ENCODE peak calls at places on chromosomes 5 and 9, in five cellular contexts. One of them, this sample, is unnamed.

GRCh38 chr9:134215709-134216448 is 51.5 kb upstream of the RNU6ATAC start:
- DNase-seq in heart left ventricle: no peak
- DNase-seq in osteoblast: peak; percentile 77
- DNase-seq in choroid plexus epithelial cell: peak; percentile 52
- DNase-seq in GM23338: no peak
- DNase-seq in this sample: peak; percentile 43

GRCh38 chr9:4600363-4600762 is 61.7 kb upstream of the PLPP6 start:
- DNase-seq in heart left ventricle: no peak
- DNase-seq in osteoblast: no peak
- DNase-seq in choroid plexus epithelial cell: no peak
- DNase-seq in GM23338: no peak
- DNase-seq in this sample: no peak

GRCh38 chr9:124684140-124684539 is 87.0 kb downstream of the NR6A1 start:
- DNase-seq in heart left ventricle: no peak
- DNase-seq in osteoblast: no peak
- DNase-seq in choroid plexus epithelial cell: no peak
- DNase-seq in GM23338: no peak
- DNase-seq in this sample: no peak

GRCh38 chr5:67648201-67648671 is 451.6 kb upstream of the CD180 start:
- DNase-seq in heart left ventricle: peak; percentile 83
- DNase-seq in osteoblast: no peak
- DNase-seq in choroid plexus epithelial cell: peak; percentile 94
- DNase-seq in GM23338: no peak
- DNase-seq in this sample: peak; percentile 82

GRCh38 chr9:115444941-115445340 is 327.0 kb upstream of the TNC start:
- DNase-seq in heart left ventricle: no peak
- DNase-seq in osteoblast: no peak
- DNase-seq in choroid plexus epithelial cell: no peak
- DNase-seq in GM23338: no peak
- DNase-seq in this sample: no peak

GRCh38 chr9:134413890-134414731 is 87.9 kb downstream of the RXRA start:
- DNase-seq in heart left ventricle: peak; percentile 71
- DNase-seq in osteoblast: peak; percentile 100
- DNase-seq in choroid plexus epithelial cell: peak; percentile 78
- DNase-seq in GM23338: no peak
- DNase-seq in this sample: peak; percentile 81

GRCh38 chr5:172403191-172403794 is 51.0 kb downstream of the SH3PXD2B start:
- DNase-seq in heart left ventricle: peak; percentile 89
- DNase-seq in osteoblast: peak; percentile 55
- DNase-seq in choroid plexus epithelial cell: peak; percentile 55
- DNase-seq in GM23338: peak; percentile 68
- DNase-seq in this sample: peak; percentile 91

GRCh38 chr5:121746763-121747162 is 104.9 kb upstream of the FTMT start:
- DNase-seq in heart left ventricle: no peak
- DNase-seq in osteoblast: no peak
- DNase-seq in choroid plexus epithelial cell: no peak
- DNase-seq in GM23338: no peak
- DNase-seq in this sample: no peak

GRCh38 chr5:77390222-77390621 is 101.9 kb downstream of the WDR41 start:
- DNase-seq in heart left ventricle: no peak
- DNase-seq in osteoblast: peak; percentile 57
- DNase-seq in choroid plexus epithelial cell: no peak
- DNase-seq in GM23338: no peak
- DNase-seq in this sample: no peak

GRCh38 chr5:6452622-6453504 is 4.2 kb downstream of the UBE2QL1 start:
- DNase-seq in heart left ventricle: no peak
- DNase-seq in osteoblast: no peak
- DNase-seq in choroid plexus epithelial cell: no peak
- DNase-seq in GM23338: no peak
- DNase-seq in this sample: no peak

GRCh38 chr9:76109953-76110352 is 219.5 kb downstream of the PCSK5 start:
- DNase-seq in heart left ventricle: no peak
- DNase-seq in osteoblast: no peak
- DNase-seq in choroid plexus epithelial cell: peak; percentile 23
- DNase-seq in GM23338: no peak
- DNase-seq in this sample: no peak

GRCh38 chr5:131774652-131775367 is 22.0 kb downstream of the FNIP1 start:
- DNase-seq in heart left ventricle: no peak
- DNase-seq in osteoblast: no peak
- DNase-seq in choroid plexus epithelial cell: no peak
- DNase-seq in GM23338: no peak
- DNase-seq in this sample: no peak

GRCh38 chr5:58462154-58462553 is 2.3 kb upstream of the PLK2 start:
- DNase-seq in heart left ventricle: no peak
- DNase-seq in osteoblast: peak; percentile 4
- DNase-seq in choroid plexus epithelial cell: no peak
- DNase-seq in GM23338: peak; percentile 28
- DNase-seq in this sample: peak; percentile 48

GRCh38 chr5:172503925-172504730 is 49.8 kb upstream of the SH3PXD2B start:
- DNase-seq in heart left ventricle: peak; percentile 82
- DNase-seq in osteoblast: no peak
- DNase-seq in choroid plexus epithelial cell: no peak
- DNase-seq in GM23338: no peak
- DNase-seq in this sample: peak; percentile 37

GRCh38 chr9:1294641-1295040 is 244.5 kb downstream of the DMRT2 start:
- DNase-seq in heart left ventricle: no peak
- DNase-seq in osteoblast: no peak
- DNase-seq in choroid plexus epithelial cell: no peak
- DNase-seq in GM23338: no peak
- DNase-seq in this sample: no peak

GRCh38 chr5:72871358-72872024 is 55.0 kb downstream of the TNPO1 start:
- DNase-seq in heart left ventricle: no peak
- DNase-seq in osteoblast: no peak
- DNase-seq in choroid plexus epithelial cell: peak; percentile 34
- DNase-seq in GM23338: no peak
- DNase-seq in this sample: peak; percentile 74

GRCh38 chr9:28341913-28342312 is 768.6 kb upstream of the C9orf72 start:
- DNase-seq in heart left ventricle: no peak
- DNase-seq in osteoblast: no peak
- DNase-seq in choroid plexus epithelial cell: no peak
- DNase-seq in GM23338: no peak
- DNase-seq in this sample: no peak

GRCh38 chr9:137452761-137453642 is 6.1 kb downstream of the NSMF start:
- DNase-seq in heart left ventricle: no peak
- DNase-seq in osteoblast: peak; percentile 83
- DNase-seq in choroid plexus epithelial cell: no peak
- DNase-seq in GM23338: no peak
- DNase-seq in this sample: no peak

GRCh38 chr5:128202320-128202719 is 118.8 kb downstream of the SLC12A2 start:
- DNase-seq in heart left ventricle: no peak
- DNase-seq in osteoblast: no peak
- DNase-seq in choroid plexus epithelial cell: no peak
- DNase-seq in GM23338: no peak
- DNase-seq in this sample: peak; percentile 23

GRCh38 chr5:54874337-54875021 is 110.9 kb downstream of the ESM1 start:
- DNase-seq in heart left ventricle: no peak
- DNase-seq in osteoblast: no peak
- DNase-seq in choroid plexus epithelial cell: peak; percentile 68
- DNase-seq in GM23338: no peak
- DNase-seq in this sample: peak; percentile 76

GRCh38 chr5:54063817-54064216 is 246.6 kb downstream of the ARL15 start:
- DNase-seq in heart left ventricle: no peak
- DNase-seq in osteoblast: peak; percentile 83
- DNase-seq in choroid plexus epithelial cell: peak; percentile 83
- DNase-seq in GM23338: no peak
- DNase-seq in this sample: peak; percentile 91

GRCh38 chr5:140240987-140241706 is 61.8 kb downstream of the PFDN1 start:
- DNase-seq in heart left ventricle: peak; percentile 92
- DNase-seq in osteoblast: peak; percentile 94
- DNase-seq in choroid plexus epithelial cell: peak; percentile 97
- DNase-seq in GM23338: peak; percentile 74
- DNase-seq in this sample: peak; percentile 92

GRCh38 chr5:142597546-142598337 is 88.1 kb downstream of the FGF1 start:
- DNase-seq in heart left ventricle: no peak
- DNase-seq in osteoblast: no peak
- DNase-seq in choroid plexus epithelial cell: peak; percentile 80
- DNase-seq in GM23338: peak; percentile 42
- DNase-seq in this sample: peak; percentile 80

GRCh38 chr9:101593345-101593744 is 1.4 kb downstream of the PPP3R2 start:
- DNase-seq in heart left ventricle: no peak
- DNase-seq in osteoblast: no peak
- DNase-seq in choroid plexus epithelial cell: no peak
- DNase-seq in GM23338: no peak
- DNase-seq in this sample: no peak

GRCh38 chr5:132266031-132266835 is 8.7 kb downstream of the PDLIM4 start:
- DNase-seq in heart left ventricle: peak; percentile 16
- DNase-seq in osteoblast: peak; percentile 19
- DNase-seq in choroid plexus epithelial cell: no peak
- DNase-seq in GM23338: no peak
- DNase-seq in this sample: no peak

GRCh38 chr9:23769307-23769935 is 56.6 kb downstream of the ELAVL2 start:
- DNase-seq in heart left ventricle: no peak
- DNase-seq in osteoblast: no peak
- DNase-seq in choroid plexus epithelial cell: peak; percentile 5
- DNase-seq in GM23338: peak; percentile 74
- DNase-seq in this sample: peak; percentile 0

GRCh38 chr5:112146323-112146848 is 272.7 kb downstream of the EPB41L4A start:
- DNase-seq in heart left ventricle: peak; percentile 37
- DNase-seq in osteoblast: peak; percentile 15
- DNase-seq in choroid plexus epithelial cell: peak; percentile 94
- DNase-seq in GM23338: no peak
- DNase-seq in this sample: peak; percentile 89

GRCh38 chr9:88182501-88182900 is 44.2 kb upstream of the SPATA31C2 start:
- DNase-seq in heart left ventricle: no peak
- DNase-seq in osteoblast: peak; percentile 1
- DNase-seq in choroid plexus epithelial cell: no peak
- DNase-seq in GM23338: no peak
- DNase-seq in this sample: no peak

GRCh38 chr9:111078391-111079038 is 40.2 kb upstream of the LPAR1 start:
- DNase-seq in heart left ventricle: no peak
- DNase-seq in osteoblast: peak; percentile 27
- DNase-seq in choroid plexus epithelial cell: peak; percentile 60
- DNase-seq in GM23338: no peak
- DNase-seq in this sample: peak; percentile 49

GRCh38 chr9:130458027-130458803 is 13.5 kb downstream of the ASS1 start:
- DNase-seq in heart left ventricle: no peak
- DNase-seq in osteoblast: no peak
- DNase-seq in choroid plexus epithelial cell: no peak
- DNase-seq in GM23338: no peak
- DNase-seq in this sample: no peak

GRCh38 chr5:74640450-74641013 is at the start of gene ENC1:
- DNase-seq in heart left ventricle: peak; percentile 89
- DNase-seq in osteoblast: peak; percentile 88
- DNase-seq in choroid plexus epithelial cell: peak; percentile 90
- DNase-seq in GM23338: peak; percentile 97
- DNase-seq in this sample: peak; percentile 89
- TF ChIP-seq CTCF in heart left ventricle: peak; percentile 39
- TF ChIP-seq CTCF in osteoblast: peak; percentile 38
- TF ChIP-seq CTCF in choroid plexus epithelial cell: peak; percentile 42
- TF ChIP-seq CTCF in GM23338: peak; percentile 31
- TF ChIP-seq CTCF in this sample: peak; percentile 25

GRCh38 chr5:43193171-43193951 is 1.3 kb downstream of the NIM1K start:
- DNase-seq in heart left ventricle: no peak
- DNase-seq in osteoblast: peak; percentile 95
- DNase-seq in choroid plexus epithelial cell: peak; percentile 96
- DNase-seq in GM23338: peak; percentile 75
- DNase-seq in this sample: peak; percentile 95

GRCh38 chr5:43193952-43194321 is 1.9 kb downstream of the NIM1K start:
- DNase-seq in heart left ventricle: no peak
- DNase-seq in osteoblast: no peak
- DNase-seq in choroid plexus epithelial cell: no peak
- DNase-seq in GM23338: peak; percentile 32
- DNase-seq in this sample: no peak

GRCh38 chr5:43190755-43191603 is 1.0 kb upstream of the NIM1K start:
- DNase-seq in heart left ventricle: no peak
- DNase-seq in osteoblast: peak; percentile 84
- DNase-seq in choroid plexus epithelial cell: peak; percentile 59
- DNase-seq in GM23338: no peak
- DNase-seq in this sample: peak; percentile 57

GRCh38 chr5:43192558-43193170 is 639 bp downstream of the NIM1K start:
- DNase-seq in heart left ventricle: peak; percentile 25
- DNase-seq in osteoblast: peak; percentile 61
- DNase-seq in choroid plexus epithelial cell: peak; percentile 57
- DNase-seq in GM23338: no peak
- DNase-seq in this sample: peak; percentile 29

GRCh38 chr5:43191740-43192557 is at the start of gene NIM1K:
- DNase-seq in heart left ventricle: peak; percentile 74
- DNase-seq in osteoblast: peak; percentile 75
- DNase-seq in choroid plexus epithelial cell: peak; percentile 31
- DNase-seq in GM23338: peak; percentile 81
- DNase-seq in this sample: peak; percentile 37
- H3K4me3 ChIP-seq in heart left ventricle: peak within 1 kb of the TSS; percentile 58
- H3K4me3 ChIP-seq in osteoblast: peak within 1 kb of the TSS; percentile 65
- H3K4me3 ChIP-seq in choroid plexus epithelial cell: peak within 1 kb of the TSS; percentile 58
- H3K4me3 ChIP-seq in GM23338: peak within 1 kb of the TSS; percentile 60
- H3K4me3 ChIP-seq in this sample: peak within 1 kb of the TSS; percentile 54

GRCh38 chr5:161372682-161373344 is 173.7 kb downstream of the GABRB2 start:
- DNase-seq in heart left ventricle: no peak
- DNase-seq in osteoblast: no peak
- DNase-seq in choroid plexus epithelial cell: no peak
- DNase-seq in GM23338: peak; percentile 10
- DNase-seq in this sample: no peak
- TF ChIP-seq CTCF in heart left ventricle: no peak
- TF ChIP-seq CTCF in osteoblast: no peak
- TF ChIP-seq CTCF in choroid plexus epithelial cell: no peak
- TF ChIP-seq CTCF in GM23338: no peak
- TF ChIP-seq CTCF in this sample: no peak

DNA sequence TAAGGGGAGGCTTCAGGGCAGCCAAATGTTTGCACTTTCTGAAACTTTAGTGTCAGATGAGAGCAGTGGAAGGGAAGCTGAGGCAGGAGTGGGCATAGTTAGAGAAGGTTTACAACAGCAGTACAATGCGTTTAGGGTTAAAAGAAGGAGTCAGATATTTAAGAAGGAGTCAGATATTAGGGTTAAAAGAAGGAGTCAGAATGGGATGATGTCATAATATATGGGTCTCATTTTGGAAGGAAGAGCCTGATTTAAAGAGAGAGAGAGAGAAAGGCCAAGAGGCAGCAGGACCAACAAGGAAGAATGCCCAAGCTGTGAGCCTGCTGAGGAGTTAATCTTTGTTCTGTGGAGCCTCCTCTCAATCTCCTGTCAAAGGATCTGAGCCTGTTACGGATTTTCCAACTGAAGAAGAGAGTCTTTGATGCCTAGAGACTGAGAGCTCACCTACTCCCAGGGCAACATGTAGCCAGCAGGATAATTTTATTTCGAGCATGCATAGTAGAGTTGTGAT is 9.5 kb downstream of the ISL1 start:
- DNase-seq in heart left ventricle: no peak
- DNase-seq in osteoblast: no peak
- DNase-seq in choroid plexus epithelial cell: no peak
- DNase-seq in GM23338: peak; percentile 76
- DNase-seq in this sample: no peak
- H3K4me3 ChIP-seq in heart left ventricle: no peak overlapping the region
- H3K4me3 ChIP-seq in osteoblast: no peak overlapping the region
- H3K4me3 ChIP-seq in choroid plexus epithelial cell: no peak overlapping the region
- H3K4me3 ChIP-seq in GM23338: no peak overlapping the region
- H3K4me3 ChIP-seq in this sample: no peak overlapping the region

This sample was measured in fibroblast of pulmonary artery.